ENCODE peak calls at places on chromosomes 6 and 20, in four cellular contexts. One of them, this sample, is unnamed.

GRCh38 chr6:111952326-111952725 is 79.1 kb upstream of the FYN start:
- DNase-seq in activated gamma-delta T cell treated with Interleukin-2 at 50 U/mL for 16 hours: no peak
- DNase-seq in hypothalamus: no peak
- DNase-seq in effector memory CD8-positive, alpha-beta T cell: no peak
- DNase-seq in this sample: no peak

GRCh38 chr20:57872816-57873409 is 163.1 kb upstream of the PMEPA1 start:
- DNase-seq in activated gamma-delta T cell treated with Interleukin-2 at 50 U/mL for 16 hours: no peak
- DNase-seq in hypothalamus: no peak
- DNase-seq in effector memory CD8-positive, alpha-beta T cell: no peak
- DNase-seq in this sample: no peak

GRCh38 chr20:9838378-9839295 is at the start of gene PAK5:
- DNase-seq in effector memory CD8-positive, alpha-beta T cell: no peak
- DNase-seq in activated gamma-delta T cell treated with Interleukin-2 at 50 U/mL for 16 hours: no peak
- DNase-seq in hypothalamus: peak; percentile 73
- DNase-seq in this sample: peak; percentile 60

GRCh38 chr6:1611322-1611571 is 1.5 kb downstream of the FOXC1 start:
- DNase-seq in activated gamma-delta T cell treated with Interleukin-2 at 50 U/mL for 16 hours: no peak
- DNase-seq in effector memory CD8-positive, alpha-beta T cell: no peak
- DNase-seq in hypothalamus: no peak
- DNase-seq in this sample: no peak

GRCh38 chr6:11890849-11891248 is 112.2 kb upstream of the ADTRP start:
- DNase-seq in hypothalamus: no peak
- DNase-seq in activated gamma-delta T cell treated with Interleukin-2 at 50 U/mL for 16 hours: no peak
- DNase-seq in effector memory CD8-positive, alpha-beta T cell: no peak
- DNase-seq in this sample: no peak

GRCh38 chr6:3913958-3914337 is 64.8 kb downstream of the FAM50B start:
- DNase-seq in effector memory CD8-positive, alpha-beta T cell: no peak
- DNase-seq in activated gamma-delta T cell treated with Interleukin-2 at 50 U/mL for 16 hours: no peak
- DNase-seq in hypothalamus: no peak
- DNase-seq in this sample: no peak

GRCh38 chr6:139356924-139357323 is 17.5 kb downstream of the CITED2 start:
- DNase-seq in effector memory CD8-positive, alpha-beta T cell: no peak
- DNase-seq in activated gamma-delta T cell treated with Interleukin-2 at 50 U/mL for 16 hours: no peak
- DNase-seq in hypothalamus: no peak
- DNase-seq in this sample: no peak

GRCh38 chr6:2162089-2162465 is 83.3 kb downstream of the GMDS start:
- DNase-seq in hypothalamus: no peak
- DNase-seq in activated gamma-delta T cell treated with Interleukin-2 at 50 U/mL for 16 hours: no peak
- DNase-seq in effector memory CD8-positive, alpha-beta T cell: no peak
- DNase-seq in this sample: no peak

GRCh38 chr6:111129003-111129402 is 41.7 kb downstream of the SLC16A10 start:
- DNase-seq in activated gamma-delta T cell treated with Interleukin-2 at 50 U/mL for 16 hours: no peak
- DNase-seq in effector memory CD8-positive, alpha-beta T cell: no peak
- DNase-seq in hypothalamus: peak; percentile 6
- DNase-seq in this sample: peak; percentile 29

GRCh38 chr6:98156580-98156979 is 677.8 kb upstream of the POU3F2 start:
- DNase-seq in activated gamma-delta T cell treated with Interleukin-2 at 50 U/mL for 16 hours: no peak
- DNase-seq in hypothalamus: no peak
- DNase-seq in effector memory CD8-positive, alpha-beta T cell: no peak
- DNase-seq in this sample: no peak

GRCh38 chr20:46020515-46020914 is 8.5 kb upstream of the SLC12A5 start:
- DNase-seq in activated gamma-delta T cell treated with Interleukin-2 at 50 U/mL for 16 hours: no peak
- DNase-seq in effector memory CD8-positive, alpha-beta T cell: no peak
- DNase-seq in hypothalamus: no peak
- DNase-seq in this sample: no peak

GRCh38 chr6:167580512-167580911 is 246.2 kb upstream of the AFDN start:
- DNase-seq in hypothalamus: no peak
- DNase-seq in effector memory CD8-positive, alpha-beta T cell: no peak
- DNase-seq in activated gamma-delta T cell treated with Interleukin-2 at 50 U/mL for 16 hours: no peak
- DNase-seq in this sample: no peak

GRCh38 chr20:37359331-37359730 is 13.4 kb downstream of the SRC start:
- DNase-seq in hypothalamus: no peak
- DNase-seq in activated gamma-delta T cell treated with Interleukin-2 at 50 U/mL for 16 hours: no peak
- DNase-seq in effector memory CD8-positive, alpha-beta T cell: no peak
- DNase-seq in this sample: no peak

GRCh38 chr6:21219241-21219640 is 374.3 kb upstream of the SOX4 start:
- DNase-seq in effector memory CD8-positive, alpha-beta T cell: no peak
- DNase-seq in activated gamma-delta T cell treated with Interleukin-2 at 50 U/mL for 16 hours: no peak
- DNase-seq in hypothalamus: no peak
- DNase-seq in this sample: no peak

GRCh38 chr20:3808141-3808479 is 12.0 kb downstream of the CDC25B start:
- DNase-seq in effector memory CD8-positive, alpha-beta T cell: no peak
- DNase-seq in activated gamma-delta T cell treated with Interleukin-2 at 50 U/mL for 16 hours: no peak
- DNase-seq in hypothalamus: peak; percentile 33
- DNase-seq in this sample: peak; percentile 34

GRCh38 chr6:2426561-2427340 is 181.3 kb upstream of the GMDS start:
- DNase-seq in effector memory CD8-positive, alpha-beta T cell: no peak
- DNase-seq in hypothalamus: no peak
- DNase-seq in activated gamma-delta T cell treated with Interleukin-2 at 50 U/mL for 16 hours: no peak
- DNase-seq in this sample: no peak

GRCh38 chr20:19423097-19423891 is 210.9 kb downstream of the SLC24A3 start:
- DNase-seq in effector memory CD8-positive, alpha-beta T cell: no peak
- DNase-seq in hypothalamus: no peak
- DNase-seq in activated gamma-delta T cell treated with Interleukin-2 at 50 U/mL for 16 hours: no peak
- DNase-seq in this sample: no peak

GRCh38 chr6:13417431-13417830 is 70.0 kb downstream of the GFOD1 start:
- DNase-seq in effector memory CD8-positive, alpha-beta T cell: no peak
- DNase-seq in activated gamma-delta T cell treated with Interleukin-2 at 50 U/mL for 16 hours: no peak
- DNase-seq in hypothalamus: no peak
- DNase-seq in this sample: no peak

GRCh38 chr6:41690541-41691330 is 44.7 kb downstream of the TFEB start:
- DNase-seq in hypothalamus: no peak
- DNase-seq in activated gamma-delta T cell treated with Interleukin-2 at 50 U/mL for 16 hours: no peak
- DNase-seq in effector memory CD8-positive, alpha-beta T cell: no peak
- DNase-seq in this sample: no peak

GRCh38 chr6:17871169-17871479 is 116.3 kb downstream of the KIF13A start:
- DNase-seq in effector memory CD8-positive, alpha-beta T cell: no peak
- DNase-seq in hypothalamus: no peak
- DNase-seq in activated gamma-delta T cell treated with Interleukin-2 at 50 U/mL for 16 hours: no peak
- DNase-seq in this sample: no peak

This sample was measured in hippocampal formation.